ENCODE peak calls at places on chromosomes 7 and 10, in ten cellular contexts. X, N, J, B, L, M, D, Z, G and S are unnamed samples.

GRCh38 chr10:69899727-69900595 is 98.3 kb downstream of the COL13A1 start:
- DNase-seq in X (no peak), N (no peak), J (no peak), B (no peak), L (no peak), M (no peak), D (no peak), Z (no peak), G (peak; percentile 53), S (no peak)

GRCh38 chr7:134992626-134993179 is 6.4 kb downstream of the AGBL3 start:
- DNase-seq in X (no peak), N (no peak), J (no peak), B (no peak), L (no peak), M (peak; percentile 16), D (no peak), Z (no peak), G (no peak), S (no peak)

GRCh38 chr10:129055225-129055624 is 411.8 kb upstream of the MGMT start:
- DNase-seq in X (no peak), N (no peak), J (no peak), B (no peak), L (no peak), M (no peak), D (no peak), Z (no peak), G (no peak), S (no peak)

GRCh38 chr10:26085549-26085948 is 131.0 kb upstream of the GAD2 start:
- DNase-seq in X (no peak), N (no peak), J (no peak), B (no peak), L (no peak), M (no peak), D (no peak), Z (no peak), G (no peak), S (no peak)

GRCh38 chr10:27890971-27891370 is 107.9 kb downstream of the ODAD2 start:
- DNase-seq in X (no peak), N (no peak), J (no peak), B (no peak), L (no peak), M (no peak), D (no peak), Z (no peak), G (no peak), S (no peak)

GRCh38 chr7:95723583-95724180 is 48.7 kb upstream of the DYNC1I1 start:
- DNase-seq in X (no peak), N (peak; percentile 51), J (no peak), B (no peak), L (peak; percentile 42), M (peak; percentile 57), D (peak; percentile 17), Z (no peak), G (no peak), S (peak; percentile 7)

GRCh38 chr7:128906766-128907559 is 3.5 kb downstream of the KCP start:
- DNase-seq in X (peak; percentile 52), N (no peak), J (no peak), B (no peak), L (no peak), M (no peak), D (no peak), Z (no peak), G (peak; percentile 30), S (no peak)

GRCh38 chr10:71326464-71326881 is 7.4 kb downstream of the SLC29A3 start:
- DNase-seq in X (no peak), N (no peak), J (no peak), B (no peak), L (no peak), M (no peak), D (peak; percentile 32), Z (no peak), G (peak; percentile 53), S (no peak)

GRCh38 chr7:90209776-90210175 is 1.8 kb upstream of the STEAP2 start:
- DNase-seq in X (no peak), N (no peak), J (no peak), B (no peak), L (no peak), M (no peak), D (no peak), Z (no peak), G (no peak), S (no peak)

GRCh38 chr10:122461367-122461728 is at the start of gene HTRA1:
- DNase-seq in X (peak; percentile 92), N (peak; percentile 49), J (no peak), B (no peak), L (no peak), M (peak; percentile 73), D (peak; percentile 64), Z (no peak), G (peak; percentile 59), S (peak; percentile 68)

DNA sequence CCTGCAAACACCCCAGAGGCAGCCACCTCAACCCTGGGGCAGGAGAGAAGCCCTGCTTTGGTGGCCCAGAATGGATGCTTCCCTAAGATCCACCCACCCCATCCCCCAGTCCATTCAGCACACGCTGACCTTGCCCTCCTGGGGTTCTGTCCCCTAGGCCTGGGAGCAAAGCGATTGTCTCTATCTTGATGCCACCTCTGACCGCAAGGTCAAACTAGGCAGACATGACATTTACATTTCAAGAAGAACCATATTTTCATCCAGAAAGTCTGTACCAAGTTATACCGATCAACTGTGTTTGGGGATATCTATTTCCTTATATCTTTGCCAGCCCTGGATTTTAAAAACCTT is 23.0 kb downstream of the MAT1A start:
- DNase-seq in X (no peak), N (no peak), J (no peak), B (no peak), L (peak; percentile 45), M (no peak), D (no peak), Z (no peak), G (no peak), S (no peak)
- TF ChIP-seq POLR2A in X (no peak), N (no peak), J (no peak), B (no peak), L (no peak), M (no peak), D (no peak), Z (no peak), G (no peak), S (no peak)

GRCh38 chr10:100986952-100987684 is at the start of the genes MRPL43 and TWNK:
- DNase-seq in X (peak; percentile 91), N (peak; percentile 91), J (peak; percentile 77), B (peak; percentile 97), L (peak; percentile 85), M (peak; percentile 86), D (peak; percentile 77), Z (peak; percentile 94), G (peak; percentile 93), S (peak; percentile 81)
- TF ChIP-seq POLR2A in X (no peak), N (peak; percentile 42), J (no peak), B (no peak), L (peak; percentile 81), M (peak; percentile 61), D (peak; percentile 49), Z (peak; percentile 83), G (peak; percentile 34), S (peak; percentile 57)

DNA sequence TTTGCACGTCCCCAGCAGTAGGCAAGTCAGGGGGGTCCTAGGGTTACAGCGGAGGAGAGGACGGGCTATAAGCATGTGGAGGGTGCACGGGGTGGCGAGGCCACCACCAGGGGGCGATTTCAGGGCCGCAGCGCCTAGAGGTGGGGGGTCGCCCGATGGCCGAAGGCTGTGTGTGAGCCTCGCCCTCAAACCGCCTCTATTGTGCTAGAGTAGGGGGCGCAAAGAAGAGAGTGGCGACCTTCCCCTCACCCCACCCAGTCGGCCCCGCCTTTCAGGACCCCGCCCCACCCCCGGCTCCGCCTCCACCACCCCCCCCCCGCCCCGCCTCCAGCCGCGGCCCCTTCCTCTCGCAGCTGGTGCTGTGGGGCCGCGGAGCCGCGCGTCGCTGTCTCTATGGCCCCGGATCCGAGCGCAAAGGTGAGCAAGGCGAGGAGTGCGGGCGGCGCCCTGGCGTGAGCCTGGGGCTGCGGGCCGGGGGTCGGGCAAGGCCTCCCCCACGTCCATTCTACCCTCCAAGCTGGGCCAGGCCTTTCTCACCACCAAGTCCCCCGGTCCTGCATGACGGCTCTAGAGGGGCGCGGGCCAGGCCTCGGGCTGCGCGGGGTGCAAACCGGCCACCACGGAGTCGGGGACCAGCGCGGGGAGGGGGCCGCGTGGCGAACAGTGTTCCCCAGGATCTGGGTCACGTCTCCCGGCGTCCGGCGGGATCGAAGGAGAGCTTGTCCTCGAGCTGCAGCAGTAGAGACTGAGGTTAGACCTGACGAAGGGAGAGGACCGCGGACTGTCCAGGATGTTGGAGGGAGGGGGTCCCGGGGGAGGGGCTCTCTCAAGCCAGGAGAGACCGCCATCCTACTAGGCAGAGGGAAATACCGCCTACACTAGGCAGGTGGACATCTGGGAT is at the start of gene SEMA4G:
- DNase-seq in X (peak; percentile 78), N (peak; percentile 79), J (no peak), B (peak; percentile 90), L (peak; percentile 78), M (peak; percentile 44), D (peak; percentile 34), Z (peak; percentile 61), G (peak; percentile 74), S (no peak)
- TF ChIP-seq POLR2A in X (no peak), N (no peak), J (no peak), B (no peak), L (no peak), M (no peak), D (no peak), Z (no peak), G (no peak), S (no peak)

GRCh38 chr10:17229016-17229716 is 1.1 kb downstream of the VIM start:
- DNase-seq in X (peak; percentile 97), N (peak; percentile 85), J (peak; percentile 91), B (peak; percentile 98), L (peak; percentile 75), M (peak; percentile 84), D (peak; percentile 49), Z (peak; percentile 29), G (peak; percentile 93), S (peak; percentile 59)
- TF ChIP-seq POLR2A in X (peak; percentile 51), N (peak; percentile 99), J (peak; percentile 87), B (peak; percentile 81), L (peak; percentile 83), M (peak; percentile 78), D (no peak), Z (peak; percentile 69), G (peak; percentile 70), S (peak; percentile 99)

DNA sequence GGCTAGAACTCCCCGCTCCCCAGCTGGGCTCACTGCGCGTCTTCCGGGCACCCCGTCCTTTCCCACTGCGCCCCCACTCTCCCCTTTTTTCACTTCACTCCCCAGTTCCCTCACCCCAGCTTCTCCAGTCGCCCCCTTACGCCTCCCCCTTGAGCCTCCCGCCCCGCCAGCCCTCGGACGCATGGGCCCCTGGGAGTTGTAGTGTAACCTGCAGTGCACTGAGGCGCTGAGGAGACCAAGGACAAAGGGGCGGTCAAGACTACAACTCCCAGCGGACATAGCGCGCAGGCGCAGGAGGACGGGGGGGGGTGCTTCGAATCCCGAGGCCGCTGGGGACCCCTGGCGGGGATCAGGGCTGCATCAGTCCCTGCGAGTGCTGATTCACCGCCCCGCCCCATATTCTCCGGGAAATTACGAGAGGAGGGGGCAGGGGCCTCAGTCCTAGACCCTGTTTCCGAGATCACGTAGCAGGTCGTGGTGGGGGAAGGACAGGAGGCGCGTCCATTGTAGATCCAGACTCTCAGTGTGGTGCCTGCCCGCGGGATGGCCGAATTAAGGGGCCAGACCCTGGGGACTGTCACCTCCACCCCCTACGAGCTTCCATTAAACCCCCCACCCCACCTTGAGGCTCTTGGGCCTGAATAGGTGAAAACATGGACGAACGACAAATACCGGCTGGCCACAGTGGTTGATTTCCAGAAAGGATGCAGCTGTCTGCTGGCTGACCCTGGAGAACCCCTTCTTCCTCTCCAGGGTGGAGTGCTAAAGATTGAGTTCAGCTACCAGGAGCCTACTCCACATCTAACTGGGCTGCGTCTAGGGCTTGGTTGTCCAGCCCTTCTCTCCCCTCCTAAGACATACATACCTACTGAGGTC is 558 bp upstream of the YWHAG start:
- DNase-seq in X (peak; percentile 99), N (peak; percentile 90), J (peak; percentile 96), B (peak; percentile 99), L (peak; percentile 99), M (peak; percentile 99), D (peak; percentile 97), Z (peak; percentile 88), G (peak; percentile 98), S (peak; percentile 81)
- TF ChIP-seq POLR2A in X (peak; percentile 50), N (peak; percentile 26), J (no peak), B (peak; percentile 9), L (peak; percentile 38), M (peak; percentile 5), D (peak; percentile 71), Z (no peak), G (peak; percentile 16), S (peak; percentile 15)